ENCODE peak calls at places on chromosomes 12 and 14, in five cellular contexts. C, W, S, X and D are unnamed samples.

GRCh38 chr12:124837249-124837897 is 26.3 kb downstream of the SCARB1 start:
- DNase-seq in C (no peak), W (no peak), S (no peak), X (no peak), D (no peak)

GRCh38 chr12:29537292-29537691 is 39.8 kb upstream of the OVCH1 start:
- DNase-seq in C (no peak), W (no peak), S (no peak), X (no peak), D (no peak)

GRCh38 chr14:90660865-90661570 is 155.2 kb downstream of the TTC7B start:
- DNase-seq in C (no peak), W (no peak), S (peak; percentile 86), X (no peak), D (no peak)

GRCh38 chr14:96268426-96269358 is 12.7 kb downstream of the BDKRB1 start:
- DNase-seq in C (peak; percentile 92), W (no peak), S (peak; percentile 58), X (peak; percentile 11), D (no peak)

GRCh38 chr14:54808326-54809161 is 94.1 kb downstream of the GCH1 start:
- DNase-seq in C (no peak), W (no peak), S (no peak), X (no peak), D (no peak)

GRCh38 chr14:95533391-95533821 is 1.4 kb upstream of the GLRX5 start:
- DNase-seq in C (no peak), W (no peak), S (no peak), X (no peak), D (no peak)

GRCh38 chr14:94021416-94022157 is 4.6 kb upstream of the OTUB2 start:
- DNase-seq in C (no peak), W (no peak), S (peak; percentile 34), X (no peak), D (no peak)

GRCh38 chr14:28666961-28667360 is 99.6 kb upstream of the FOXG1 start:
- DNase-seq in C (no peak), W (no peak), S (no peak), X (no peak), D (no peak)

GRCh38 chr14:60327447-60328331 is 78.7 kb downstream of the PPM1A start:
- DNase-seq in C (no peak), W (no peak), S (peak; percentile 60), X (peak; percentile 7), D (peak; percentile 85)

GRCh38 chr14:61625171-61625570 is 70.1 kb upstream of the HIF1A start:
- DNase-seq in C (no peak), W (no peak), S (no peak), X (no peak), D (no peak)

GRCh38 chr12:65761301-65761700 is 63.0 kb upstream of the HMGA2 start:
- DNase-seq in C (no peak), W (no peak), S (no peak), X (no peak), D (no peak)

GRCh38 chr12:92735131-92735721 is 32.4 kb downstream of the PLEKHG7 start:
- DNase-seq in C (no peak), W (no peak), S (no peak), X (peak; percentile 23), D (no peak)

GRCh38 chr12:57890191-57891120 is 43.9 kb upstream of the CTDSP2 start:
- DNase-seq in C (no peak), W (no peak), S (no peak), X (no peak), D (no peak)

GRCh38 chr12:113422030-113422900 is at the start of gene SDSL:
- DNase-seq in C (peak; percentile 80), W (peak; percentile 48), S (peak; percentile 74), X (peak; percentile 49), D (peak; percentile 84)

GRCh38 chr12:6167327-6168280 is 32.6 kb upstream of the CD9 start:
- DNase-seq in C (peak; percentile 79), W (peak; percentile 82), S (peak; percentile 45), X (no peak), D (peak; percentile 74)

GRCh38 chr14:102450206-102451063 is 59.1 kb downstream of the ANKRD9 start:
- DNase-seq in C (no peak), W (no peak), S (no peak), X (no peak), D (no peak)

GRCh38 chr12:79156846-79157463 is 292.4 kb downstream of the SYT1 start:
- DNase-seq in C (no peak), W (no peak), S (no peak), X (no peak), D (no peak)

GRCh38 chr14:37843969-37844607 is 248.7 kb downstream of the TTC6 start:
- DNase-seq in C (no peak), W (no peak), S (no peak), X (no peak), D (no peak)

GRCh38 chr12:94078138-94078723 is 70.1 kb upstream of the PLXNC1 start:
- DNase-seq in C (no peak), W (no peak), S (no peak), X (no peak), D (no peak)

GRCh38 chr14:55054098-55054497 is 2.7 kb downstream of the MAPK1IP1L start:
- DNase-seq in C (no peak), W (no peak), S (no peak), X (no peak), D (no peak)

GRCh38 chr12:114799574-114800487 is 115.9 kb upstream of the TBX3 start:
- DNase-seq in C (no peak), W (peak; percentile 58), S (peak; percentile 15), X (peak; percentile 20), D (no peak)

GRCh38 chr12:54301428-54302045 is 722 bp upstream of the NFE2 start:
- DNase-seq in C (peak; percentile 45), W (no peak), S (no peak), X (no peak), D (no peak)

GRCh38 chr12:40697566-40698257 is 5.5 kb downstream of the CNTN1 start:
- DNase-seq in C (no peak), W (no peak), S (no peak), X (peak; percentile 44), D (no peak)

GRCh38 chr12:132505852-132506219 is 15.9 kb downstream of the FBRSL1 start:
- DNase-seq in C (no peak), W (no peak), S (no peak), X (no peak), D (no peak)
- H3K4me1 ChIP-seq in C (peaks cover 65% of the 10 kb centered on the region), W (peaks cover 17% of the 10 kb centered on the region), S (peaks cover 34% of the 10 kb centered on the region), X (peaks cover 34% of the 10 kb centered on the region), D (peaks cover 70% of the 10 kb centered on the region)

DNA sequence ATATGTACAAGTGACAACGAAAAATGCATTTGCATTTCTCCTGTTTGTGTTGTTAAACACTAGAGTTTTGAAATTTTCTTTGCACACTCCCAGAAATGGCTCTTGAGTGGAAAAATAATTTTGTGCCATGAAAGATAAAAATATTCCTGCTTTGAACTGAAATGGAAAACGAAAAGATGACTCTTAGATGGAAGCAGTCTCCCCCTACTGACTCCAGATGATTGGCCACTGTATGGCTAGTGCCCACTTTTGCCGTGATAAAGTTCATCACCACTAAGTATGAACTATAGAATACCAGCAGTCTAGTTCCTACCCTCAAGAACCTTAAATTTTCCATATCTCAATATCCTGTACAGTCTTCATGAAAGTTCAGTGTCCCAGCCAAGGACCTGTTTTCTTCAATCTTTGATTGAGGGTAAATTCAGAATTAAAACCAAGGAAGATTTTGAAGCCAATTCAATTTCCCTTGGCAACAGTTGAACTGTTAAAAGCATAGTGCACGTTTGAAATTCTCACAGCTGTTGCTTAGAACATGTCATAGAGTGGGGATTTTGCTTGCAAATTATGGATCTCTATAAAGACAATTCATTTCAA is 1.6 kb upstream of the PPP2R5E start:
- DNase-seq in C (no peak), W (no peak), S (no peak), X (no peak), D (no peak)
- H3K4me3 ChIP-seq in C (no peak overlapping the region), W (peak overlapping the region; percentile 96), S (no peak overlapping the region), X (no peak overlapping the region), D (no peak overlapping the region)

GRCh38 chr14:76775159-76775694 is 14.0 kb downstream of the VASH1 start:
- DNase-seq in C (peak; percentile 51), W (no peak), S (no peak), X (no peak), D (peak; percentile 55)
- TF ChIP-seq POLR2AphosphoS5 in C (no peak), W (no peak), S (no peak), X (no peak), D (no peak)

DNA sequence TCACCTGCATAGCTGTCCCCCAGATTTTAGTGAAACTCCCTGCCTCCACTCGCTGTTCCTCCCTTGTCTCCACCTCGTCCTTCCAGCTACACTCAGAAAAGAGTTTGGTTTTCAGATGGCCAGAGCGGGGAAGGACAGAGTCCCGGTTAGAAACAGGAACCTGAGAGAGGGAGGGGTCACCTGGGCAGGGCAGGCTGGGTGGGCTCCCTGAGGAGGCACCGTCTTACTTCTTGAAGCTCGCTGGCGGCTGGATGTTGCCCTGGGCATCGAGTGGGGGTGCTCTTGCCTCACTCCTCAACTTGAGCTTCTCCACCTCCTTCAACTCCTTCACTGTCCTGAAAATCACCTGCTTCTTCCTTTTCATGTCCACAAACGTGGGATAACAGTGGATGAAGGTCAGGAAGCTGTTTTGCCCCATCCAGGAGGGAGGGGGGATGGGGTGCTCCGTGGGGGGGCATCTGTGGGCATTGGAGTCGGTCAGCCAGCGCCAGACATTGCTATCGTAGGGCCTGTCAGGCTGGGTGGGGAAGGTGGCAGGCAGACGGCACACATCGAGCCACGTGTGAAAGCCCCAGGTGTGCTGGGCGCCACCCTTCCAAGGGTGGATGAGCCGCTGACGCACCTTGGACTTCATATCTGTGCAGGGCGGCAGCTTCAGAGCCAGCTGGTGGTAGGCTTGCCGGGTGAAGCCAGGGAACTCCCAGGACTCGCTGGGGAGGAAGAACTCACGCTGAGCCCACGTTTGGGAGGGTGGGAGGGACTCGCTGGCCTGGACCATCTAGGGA is 2.0 kb downstream of the TEX52 start:
- DNase-seq in C (no peak), W (no peak), S (peak; percentile 88), X (no peak), D (peak; percentile 63)
- H3K4me1 ChIP-seq in C (no peaks in the 10 kb centered on the region), W (peaks cover 3% of the 10 kb centered on the region), S (peaks cover 18% of the 10 kb centered on the region), X (no peaks in the 10 kb centered on the region), D (no peaks in the 10 kb centered on the region)